ENCODE peak calls at places on chromosomes 3 and 15, in ten cellular contexts. One of them, this sample, is unnamed.

GRCh38 chr15:100309109-100309983 is 32.4 kb downstream of the ADAMTS17 start:
- DNase-seq in K562: no peak
- DNase-seq in tibial nerve: no peak
- DNase-seq in progenitor cell of endocrine pancreas: no peak
- DNase-seq in cardiac muscle cell: no peak
- DNase-seq in GM13976: no peak
- DNase-seq in breast epithelium: no peak
- DNase-seq in CD4-positive, alpha-beta T cell: no peak
- DNase-seq in fibroblast of pulmonary artery: no peak
- DNase-seq in left ventricle myocardium inferior: no peak
- DNase-seq in this sample: no peak

GRCh38 chr15:90762109-90762508 is 45.0 kb downstream of the BLM start:
- DNase-seq in left ventricle myocardium inferior: peak; percentile 77
- DNase-seq in CD4-positive, alpha-beta T cell: no peak
- DNase-seq in K562: no peak
- DNase-seq in GM13976: no peak
- DNase-seq in fibroblast of pulmonary artery: peak; percentile 44
- DNase-seq in cardiac muscle cell: peak; percentile 73
- DNase-seq in tibial nerve: peak; percentile 74
- DNase-seq in progenitor cell of endocrine pancreas: no peak
- DNase-seq in breast epithelium: no peak
- DNase-seq in this sample: no peak

GRCh38 chr3:5523125-5523524 is 335.6 kb downstream of the EDEM1 start:
- DNase-seq in fibroblast of pulmonary artery: no peak
- DNase-seq in breast epithelium: no peak
- DNase-seq in K562: no peak
- DNase-seq in CD4-positive, alpha-beta T cell: no peak
- DNase-seq in tibial nerve: no peak
- DNase-seq in left ventricle myocardium inferior: no peak
- DNase-seq in GM13976: no peak
- DNase-seq in progenitor cell of endocrine pancreas: no peak
- DNase-seq in cardiac muscle cell: no peak
- DNase-seq in this sample: no peak

GRCh38 chr3:192847918-192848317 is 69.7 kb downstream of the MB21D2 start:
- DNase-seq in CD4-positive, alpha-beta T cell: no peak
- DNase-seq in left ventricle myocardium inferior: no peak
- DNase-seq in fibroblast of pulmonary artery: no peak
- DNase-seq in tibial nerve: no peak
- DNase-seq in breast epithelium: no peak
- DNase-seq in cardiac muscle cell: peak; percentile 48
- DNase-seq in progenitor cell of endocrine pancreas: no peak
- DNase-seq in GM13976: no peak
- DNase-seq in K562: no peak
- DNase-seq in this sample: no peak

GRCh38 chr3:10511809-10512494 is 6.6 kb upstream of the ATP2B2 start:
- DNase-seq in left ventricle myocardium inferior: no peak
- DNase-seq in CD4-positive, alpha-beta T cell: no peak
- DNase-seq in tibial nerve: no peak
- DNase-seq in breast epithelium: no peak
- DNase-seq in GM13976: no peak
- DNase-seq in K562: no peak
- DNase-seq in cardiac muscle cell: peak; percentile 47
- DNase-seq in fibroblast of pulmonary artery: peak; percentile 24
- DNase-seq in progenitor cell of endocrine pancreas: no peak
- DNase-seq in this sample: no peak

GRCh38 chr3:4977001-4977888 is 2.0 kb upstream of the BHLHE40 start:
- DNase-seq in progenitor cell of endocrine pancreas: no peak
- DNase-seq in cardiac muscle cell: peak; percentile 88
- DNase-seq in left ventricle myocardium inferior: peak; percentile 91
- DNase-seq in breast epithelium: peak; percentile 62
- DNase-seq in fibroblast of pulmonary artery: peak; percentile 91
- DNase-seq in tibial nerve: peak; percentile 62
- DNase-seq in CD4-positive, alpha-beta T cell: peak; percentile 36
- DNase-seq in K562: peak; percentile 99
- DNase-seq in GM13976: peak; percentile 75
- DNase-seq in this sample: peak; percentile 76

GRCh38 chr3:172317984-172318383 is 130.3 kb downstream of the GHSR start:
- DNase-seq in breast epithelium: peak; percentile 44
- DNase-seq in cardiac muscle cell: peak; percentile 94
- DNase-seq in progenitor cell of endocrine pancreas: no peak
- DNase-seq in tibial nerve: no peak
- DNase-seq in CD4-positive, alpha-beta T cell: no peak
- DNase-seq in left ventricle myocardium inferior: peak; percentile 62
- DNase-seq in fibroblast of pulmonary artery: peak; percentile 94
- DNase-seq in K562: no peak
- DNase-seq in GM13976: peak; percentile 55
- DNase-seq in this sample: no peak

GRCh38 chr3:166263460-166263859 is 426.2 kb upstream of the BCHE start:
- DNase-seq in breast epithelium: no peak
- DNase-seq in cardiac muscle cell: no peak
- DNase-seq in progenitor cell of endocrine pancreas: no peak
- DNase-seq in fibroblast of pulmonary artery: no peak
- DNase-seq in GM13976: no peak
- DNase-seq in left ventricle myocardium inferior: no peak
- DNase-seq in tibial nerve: no peak
- DNase-seq in K562: peak; percentile 8
- DNase-seq in CD4-positive, alpha-beta T cell: no peak
- DNase-seq in this sample: no peak

GRCh38 chr3:1251282-1252060 is 158.6 kb downstream of the CNTN6 start:
- DNase-seq in fibroblast of pulmonary artery: peak; percentile 10
- DNase-seq in tibial nerve: no peak
- DNase-seq in cardiac muscle cell: no peak
- DNase-seq in K562: no peak
- DNase-seq in CD4-positive, alpha-beta T cell: no peak
- DNase-seq in progenitor cell of endocrine pancreas: no peak
- DNase-seq in GM13976: no peak
- DNase-seq in breast epithelium: no peak
- DNase-seq in left ventricle myocardium inferior: no peak
- DNase-seq in this sample: no peak

GRCh38 chr3:71616571-71617021 is 33.1 kb upstream of the FOXP1 start:
- DNase-seq in left ventricle myocardium inferior: no peak
- DNase-seq in fibroblast of pulmonary artery: no peak
- DNase-seq in K562: no peak
- DNase-seq in CD4-positive, alpha-beta T cell: no peak
- DNase-seq in tibial nerve: no peak
- DNase-seq in cardiac muscle cell: no peak
- DNase-seq in breast epithelium: no peak
- DNase-seq in GM13976: no peak
- DNase-seq in progenitor cell of endocrine pancreas: no peak
- DNase-seq in this sample: no peak

GRCh38 chr3:71614869-71615268 is 31.3 kb upstream of the FOXP1 start:
- DNase-seq in K562: no peak
- DNase-seq in GM13976: no peak
- DNase-seq in progenitor cell of endocrine pancreas: no peak
- DNase-seq in cardiac muscle cell: no peak
- DNase-seq in left ventricle myocardium inferior: no peak
- DNase-seq in tibial nerve: no peak
- DNase-seq in CD4-positive, alpha-beta T cell: no peak
- DNase-seq in breast epithelium: no peak
- DNase-seq in fibroblast of pulmonary artery: no peak
- DNase-seq in this sample: no peak

GRCh38 chr3:71611099-71611498 is 27.6 kb upstream of the FOXP1 start:
- DNase-seq in fibroblast of pulmonary artery: no peak
- DNase-seq in CD4-positive, alpha-beta T cell: no peak
- DNase-seq in left ventricle myocardium inferior: no peak
- DNase-seq in cardiac muscle cell: no peak
- DNase-seq in progenitor cell of endocrine pancreas: no peak
- DNase-seq in GM13976: no peak
- DNase-seq in breast epithelium: no peak
- DNase-seq in tibial nerve: no peak
- DNase-seq in K562: no peak
- DNase-seq in this sample: no peak

DNA sequence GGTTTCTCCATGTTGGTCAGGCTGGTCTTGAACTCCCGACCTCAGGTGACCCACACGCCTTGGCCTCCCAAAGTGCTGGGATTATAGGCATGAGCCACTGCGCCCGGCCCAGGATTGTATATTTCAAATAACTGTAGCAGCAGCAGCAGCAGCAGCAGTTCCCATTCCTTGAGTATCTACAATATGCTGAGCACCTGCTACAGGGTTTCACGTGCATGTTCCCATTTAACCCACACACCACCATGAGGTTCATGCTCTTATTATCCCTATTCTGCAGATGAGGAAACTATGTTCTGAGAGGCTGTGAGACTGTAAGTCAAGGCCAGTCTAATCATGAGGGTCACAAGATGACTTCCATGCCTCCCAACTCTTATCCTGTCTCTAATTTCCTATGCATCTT is 30.9 kb upstream of the FOXP1 start:
- DNase-seq in progenitor cell of endocrine pancreas: no peak
- DNase-seq in cardiac muscle cell: no peak
- DNase-seq in CD4-positive, alpha-beta T cell: no peak
- DNase-seq in left ventricle myocardium inferior: no peak
- DNase-seq in K562: no peak
- DNase-seq in tibial nerve: no peak
- DNase-seq in GM13976: no peak
- DNase-seq in fibroblast of pulmonary artery: no peak
- DNase-seq in breast epithelium: no peak
- DNase-seq in this sample: no peak
- TF ChIP-seq CTCF in progenitor cell of endocrine pancreas: no peak
- TF ChIP-seq CTCF in cardiac muscle cell: no peak
- TF ChIP-seq CTCF in CD4-positive, alpha-beta T cell: no peak
- TF ChIP-seq CTCF in left ventricle myocardium inferior: no peak
- TF ChIP-seq CTCF in K562: no peak
- TF ChIP-seq CTCF in tibial nerve: no peak
- TF ChIP-seq CTCF in GM13976: no peak
- TF ChIP-seq CTCF in fibroblast of pulmonary artery: no peak
- TF ChIP-seq CTCF in breast epithelium: no peak
- TF ChIP-seq CTCF in this sample: no peak

GRCh38 chr3:13673207-13673606 is 124.3 kb downstream of the FBLN2 start:
- DNase-seq in fibroblast of pulmonary artery: no peak
- DNase-seq in progenitor cell of endocrine pancreas: no peak
- DNase-seq in breast epithelium: no peak
- DNase-seq in left ventricle myocardium inferior: no peak
- DNase-seq in tibial nerve: no peak
- DNase-seq in K562: no peak
- DNase-seq in GM13976: no peak
- DNase-seq in CD4-positive, alpha-beta T cell: no peak
- DNase-seq in cardiac muscle cell: no peak
- DNase-seq in this sample: no peak
- TF ChIP-seq CTCF in fibroblast of pulmonary artery: peak; percentile 38
- TF ChIP-seq CTCF in progenitor cell of endocrine pancreas: peak; percentile 40
- TF ChIP-seq CTCF in breast epithelium: no peak
- TF ChIP-seq CTCF in left ventricle myocardium inferior: no peak
- TF ChIP-seq CTCF in tibial nerve: no peak
- TF ChIP-seq CTCF in K562: peak; percentile 53
- TF ChIP-seq CTCF in GM13976: no peak
- TF ChIP-seq CTCF in CD4-positive, alpha-beta T cell: peak; percentile 22
- TF ChIP-seq CTCF in cardiac muscle cell: peak; percentile 38
- TF ChIP-seq CTCF in this sample: no peak

GRCh38 chr3:113285226-113285625 is 73.9 kb downstream of the BOC start:
- DNase-seq in CD4-positive, alpha-beta T cell: no peak
- DNase-seq in cardiac muscle cell: no peak
- DNase-seq in tibial nerve: no peak
- DNase-seq in left ventricle myocardium inferior: no peak
- DNase-seq in fibroblast of pulmonary artery: no peak
- DNase-seq in progenitor cell of endocrine pancreas: no peak
- DNase-seq in breast epithelium: no peak
- DNase-seq in GM13976: no peak
- DNase-seq in K562: no peak
- DNase-seq in this sample: no peak
- TF ChIP-seq CTCF in CD4-positive, alpha-beta T cell: no peak
- TF ChIP-seq CTCF in cardiac muscle cell: no peak
- TF ChIP-seq CTCF in tibial nerve: no peak
- TF ChIP-seq CTCF in left ventricle myocardium inferior: no peak
- TF ChIP-seq CTCF in fibroblast of pulmonary artery: no peak
- TF ChIP-seq CTCF in progenitor cell of endocrine pancreas: no peak
- TF ChIP-seq CTCF in breast epithelium: no peak
- TF ChIP-seq CTCF in GM13976: no peak
- TF ChIP-seq CTCF in K562: no peak
- TF ChIP-seq CTCF in this sample: no peak

GRCh38 chr3:48086736-48087470 is 70.7 kb upstream of the MAP4 start:
- DNase-seq in progenitor cell of endocrine pancreas: no peak
- DNase-seq in cardiac muscle cell: peak; percentile 46
- DNase-seq in left ventricle myocardium inferior: no peak
- DNase-seq in K562: peak; percentile 12
- DNase-seq in CD4-positive, alpha-beta T cell: no peak
- DNase-seq in breast epithelium: no peak
- DNase-seq in fibroblast of pulmonary artery: peak; percentile 44
- DNase-seq in GM13976: no peak
- DNase-seq in tibial nerve: no peak
- DNase-seq in this sample: no peak
- TF ChIP-seq CTCF in progenitor cell of endocrine pancreas: no peak
- TF ChIP-seq CTCF in cardiac muscle cell: no peak
- TF ChIP-seq CTCF in left ventricle myocardium inferior: no peak
- TF ChIP-seq CTCF in K562: no peak
- TF ChIP-seq CTCF in CD4-positive, alpha-beta T cell: no peak
- TF ChIP-seq CTCF in breast epithelium: no peak
- TF ChIP-seq CTCF in fibroblast of pulmonary artery: no peak
- TF ChIP-seq CTCF in GM13976: no peak
- TF ChIP-seq CTCF in tibial nerve: no peak
- TF ChIP-seq CTCF in this sample: no peak

GRCh38 chr3:3191675-3192480 is 12.4 kb upstream of the CRBN start:
- DNase-seq in fibroblast of pulmonary artery: peak; percentile 26
- DNase-seq in CD4-positive, alpha-beta T cell: no peak
- DNase-seq in tibial nerve: no peak
- DNase-seq in progenitor cell of endocrine pancreas: no peak
- DNase-seq in K562: peak; percentile 86
- DNase-seq in GM13976: no peak
- DNase-seq in cardiac muscle cell: peak; percentile 48
- DNase-seq in left ventricle myocardium inferior: no peak
- DNase-seq in breast epithelium: no peak
- DNase-seq in this sample: no peak

GRCh38 chr3:3196148-3196861 is 16.8 kb upstream of the CRBN start:
- DNase-seq in breast epithelium: no peak
- DNase-seq in progenitor cell of endocrine pancreas: no peak
- DNase-seq in GM13976: no peak
- DNase-seq in CD4-positive, alpha-beta T cell: no peak
- DNase-seq in K562: peak; percentile 49
- DNase-seq in tibial nerve: no peak
- DNase-seq in left ventricle myocardium inferior: no peak
- DNase-seq in fibroblast of pulmonary artery: peak; percentile 17
- DNase-seq in cardiac muscle cell: peak; percentile 12
- DNase-seq in this sample: no peak

GRCh38 chr3:3189961-3190360 is 10.5 kb upstream of the CRBN start:
- DNase-seq in K562: no peak
- DNase-seq in left ventricle myocardium inferior: no peak
- DNase-seq in tibial nerve: no peak
- DNase-seq in progenitor cell of endocrine pancreas: no peak
- DNase-seq in CD4-positive, alpha-beta T cell: no peak
- DNase-seq in breast epithelium: no peak
- DNase-seq in GM13976: no peak
- DNase-seq in cardiac muscle cell: peak; percentile 20
- DNase-seq in fibroblast of pulmonary artery: peak; percentile 46
- DNase-seq in this sample: no peak

GRCh38 chr3:3189102-3189727 is 9.7 kb upstream of the CRBN start:
- DNase-seq in progenitor cell of endocrine pancreas: no peak
- DNase-seq in left ventricle myocardium inferior: no peak
- DNase-seq in tibial nerve: no peak
- DNase-seq in K562: peak; percentile 81
- DNase-seq in cardiac muscle cell: peak; percentile 48
- DNase-seq in GM13976: no peak
- DNase-seq in fibroblast of pulmonary artery: peak; percentile 46
- DNase-seq in CD4-positive, alpha-beta T cell: no peak
- DNase-seq in breast epithelium: no peak
- DNase-seq in this sample: no peak

GRCh38 chr3:3192481-3192764 is 12.9 kb upstream of the CRBN start:
- DNase-seq in cardiac muscle cell: no peak
- DNase-seq in GM13976: no peak
- DNase-seq in breast epithelium: no peak
- DNase-seq in left ventricle myocardium inferior: no peak
- DNase-seq in CD4-positive, alpha-beta T cell: no peak
- DNase-seq in tibial nerve: no peak
- DNase-seq in fibroblast of pulmonary artery: no peak
- DNase-seq in K562: peak; percentile 47
- DNase-seq in progenitor cell of endocrine pancreas: no peak
- DNase-seq in this sample: no peak
- TF ChIP-seq CTCF in cardiac muscle cell: no peak
- TF ChIP-seq CTCF in GM13976: no peak
- TF ChIP-seq CTCF in breast epithelium: no peak
- TF ChIP-seq CTCF in left ventricle myocardium inferior: no peak
- TF ChIP-seq CTCF in CD4-positive, alpha-beta T cell: no peak
- TF ChIP-seq CTCF in tibial nerve: no peak
- TF ChIP-seq CTCF in fibroblast of pulmonary artery: no peak
- TF ChIP-seq CTCF in K562: no peak
- TF ChIP-seq CTCF in progenitor cell of endocrine pancreas: no peak
- TF ChIP-seq CTCF in this sample: no peak

This sample was measured in natural killer cell.